ENCODE peak calls at places on chromosomes 6 and 20, in ten cellular contexts. Q is HCT116, P is GM23338, U is GM23248, D is OCI-LY7, J is PC-3, H is hepatocyte, B is MM.1S, T is SK-N-SH, E is PC-9. A is an unnamed sample.

GRCh38 chr20:54058420-54059139 is 11.8 kb downstream of the BCAS1 start:
- DNase-seq in Q (no peak), P (peak; percentile 13), U (no peak), D (peak; percentile 19), J (no peak), H (no peak), B (no peak), T (no peak), E (no peak), A (no peak)

GRCh38 chr20:15012551-15012950 is 675.1 kb upstream of the FLRT3 start:
- DNase-seq in Q (no peak), P (no peak), U (no peak), D (no peak), J (no peak), H (no peak), B (no peak), T (no peak), E (no peak), A (no peak)

GRCh38 chr20:62030834-62031434 is 34.7 kb downstream of the TAF4 start:
- DNase-seq in Q (no peak), P (no peak), U (no peak), D (peak; percentile 88), J (peak; percentile 57), H (no peak), B (peak; percentile 84), T (no peak), E (peak; percentile 40), A (peak; percentile 66)

GRCh38 chr6:9204171-9204570 is 768.8 kb upstream of the SLC35B3 start:
- DNase-seq in Q (peak; percentile 56), P (no peak), U (peak; percentile 45), D (no peak), J (peak; percentile 93), H (no peak), B (no peak), T (no peak), E (peak; percentile 55), A (no peak)

GRCh38 chr6:152129606-152130249 is 322.2 kb downstream of the ESR1 start:
- DNase-seq in Q (no peak), P (peak; percentile 32), U (peak; percentile 54), D (no peak), J (no peak), H (no peak), B (no peak), T (no peak), E (no peak), A (no peak)

GRCh38 chr6:41757931-41758640 is 10.9 kb upstream of the PGC start:
- DNase-seq in Q (no peak), P (no peak), U (no peak), D (no peak), J (no peak), H (no peak), B (no peak), T (no peak), E (peak; percentile 16), A (no peak)

GRCh38 chr6:37168809-37169457 is 1.0 kb upstream of the PIM1 start:
- DNase-seq in Q (no peak), P (peak; percentile 59), U (peak; percentile 90), D (peak; percentile 54), J (peak; percentile 50), H (no peak), B (no peak), T (peak; percentile 63), E (no peak), A (peak; percentile 44)

GRCh38 chr6:16839780-16840179 is 78.5 kb upstream of the ATXN1 start:
- DNase-seq in Q (no peak), P (no peak), U (no peak), D (no peak), J (no peak), H (no peak), B (no peak), T (no peak), E (no peak), A (no peak)

GRCh38 chr20:43915209-43916072 is 789 bp downstream of the TOX2 start:
- DNase-seq in Q (no peak), P (peak; percentile 67), U (peak; percentile 63), D (no peak), J (no peak), H (peak; percentile 26), B (no peak), T (peak; percentile 77), E (no peak), A (no peak)

GRCh38 chr6:27188885-27189418 is 58.5 kb upstream of the PRSS16 start:
- DNase-seq in Q (peak; percentile 64), P (peak; percentile 94), U (peak; percentile 88), D (peak; percentile 74), J (peak; percentile 91), H (peak; percentile 94), B (peak; percentile 84), T (peak; percentile 60), E (peak; percentile 55), A (peak; percentile 92)

GRCh38 chr6:152595507-152595906 is 41.7 kb downstream of the SYNE1 start:
- DNase-seq in Q (no peak), P (peak; percentile 51), U (peak; percentile 28), D (peak; percentile 8), J (peak; percentile 23), H (peak; percentile 21), B (no peak), T (no peak), E (no peak), A (no peak)

GRCh38 chr6:87965806-87966205 is 81.8 kb upstream of the SPACA1 start:
- DNase-seq in Q (no peak), P (no peak), U (no peak), D (peak; percentile 27), J (no peak), H (no peak), B (no peak), T (no peak), E (no peak), A (no peak)

GRCh38 chr20:64160536-64161495 is 3.4 kb upstream of the MYT1 start:
- DNase-seq in Q (no peak), P (no peak), U (no peak), D (no peak), J (no peak), H (no peak), B (no peak), T (no peak), E (no peak), A (no peak)
- H3K4me2 ChIP-seq in Q (no peak overlapping the region), P (peak overlapping the region; percentile 75), U (no peak overlapping the region), D (no peak overlapping the region), J (no peak overlapping the region), H (no peak overlapping the region), B (no peak overlapping the region), T (no peak overlapping the region), E (no peak overlapping the region), A (no peak overlapping the region)

DNA sequence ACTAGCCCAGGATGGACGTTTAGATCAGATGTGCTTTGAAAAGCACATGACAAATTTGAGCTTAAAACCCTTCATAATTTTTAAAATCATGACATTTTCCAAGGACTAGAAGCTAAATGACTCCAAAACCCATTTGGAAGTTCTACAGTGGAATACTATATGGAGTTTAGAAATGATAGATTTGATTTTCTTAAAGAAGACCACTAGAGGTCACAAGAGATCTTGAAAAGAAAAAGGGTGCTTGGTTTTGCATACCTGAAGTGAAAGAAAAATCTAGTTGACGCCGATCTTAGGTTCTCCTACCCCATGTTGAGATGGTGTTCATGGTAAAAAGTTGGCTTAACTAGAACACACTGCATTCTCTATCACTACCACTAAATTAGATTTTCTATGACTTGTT is 31.5 kb downstream of the CFAP61 start:
- DNase-seq in Q (peak; percentile 19), P (peak; percentile 82), U (peak; percentile 55), D (peak; percentile 48), J (peak; percentile 64), H (peak; percentile 54), B (peak; percentile 64), T (peak; percentile 31), E (no peak), A (peak; percentile 75)
- H3K9me2 ChIP-seq in Q (no peaks in the 10 kb centered on the region), P (no peaks in the 10 kb centered on the region), U (no peaks in the 10 kb centered on the region), D (no peaks in the 10 kb centered on the region), J (no peaks in the 10 kb centered on the region), H (no peaks in the 10 kb centered on the region), B (no peaks in the 10 kb centered on the region), T (no peaks in the 10 kb centered on the region), E (no peaks in the 10 kb centered on the region), A (no peaks in the 10 kb centered on the region)

DNA sequence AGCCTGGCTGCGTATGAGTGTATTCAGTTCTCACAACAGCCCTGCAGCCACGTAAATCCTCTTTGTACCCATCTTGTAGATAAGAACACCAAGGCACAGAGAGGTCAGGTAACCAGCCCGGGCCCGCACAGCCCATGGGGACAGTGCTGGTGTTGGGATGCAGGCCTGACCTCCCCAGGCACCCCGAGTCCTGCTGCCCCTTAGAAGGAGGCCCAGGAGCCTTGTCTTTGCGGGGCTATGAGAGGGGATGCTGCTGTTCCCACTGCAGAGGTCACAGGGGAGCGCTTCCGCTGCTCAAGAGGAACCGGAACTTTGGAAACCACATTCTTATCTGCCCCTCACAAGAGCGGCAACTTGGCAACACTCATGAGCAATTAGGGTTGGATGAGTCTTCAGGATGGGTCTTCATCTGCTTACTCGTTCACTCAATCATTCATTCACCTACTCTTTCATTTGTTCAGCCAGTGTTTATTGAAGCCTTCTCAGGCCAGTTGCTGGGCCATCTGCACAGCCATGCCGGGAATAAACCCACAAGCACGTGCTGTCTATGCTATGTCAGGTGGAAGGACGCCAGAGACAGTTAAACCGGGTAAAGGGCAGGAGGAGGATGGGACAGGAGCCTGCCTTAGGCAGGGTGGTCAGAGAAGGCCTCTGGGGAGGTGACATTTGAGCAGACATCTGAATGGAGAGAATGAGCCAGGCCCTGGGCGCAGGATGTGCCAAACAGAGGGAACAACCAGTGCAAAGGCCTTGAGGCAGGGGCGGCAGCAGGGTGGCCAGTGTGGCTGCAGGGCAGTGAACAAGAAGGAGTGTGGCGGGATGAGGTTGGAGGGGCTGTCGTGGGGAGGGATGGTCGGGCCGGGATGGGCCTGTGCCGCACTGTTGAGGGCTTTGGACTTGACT is 60.8 kb downstream of the RBM38 start:
- DNase-seq in Q (no peak), P (no peak), U (no peak), D (peak; percentile 75), J (no peak), H (no peak), B (no peak), T (no peak), E (no peak), A (peak; percentile 71)
- H3K4me2 ChIP-seq in Q (no peak overlapping the region), P (no peak overlapping the region), U (no peak overlapping the region), D (peak overlapping the region; percentile 86), J (no peak overlapping the region), H (no peak overlapping the region), B (no peak overlapping the region), T (no peak overlapping the region), E (no peak overlapping the region), A (peak overlapping the region; percentile 80)

GRCh38 chr6:130643361-130643760 is 183.8 kb upstream of the SMLR1 start:
- DNase-seq in Q (no peak), P (no peak), U (no peak), D (no peak), J (no peak), H (no peak), B (no peak), T (no peak), E (no peak), A (no peak)

GRCh38 chr6:130647221-130647620 is 180.0 kb upstream of the SMLR1 start:
- DNase-seq in Q (no peak), P (no peak), U (no peak), D (no peak), J (no peak), H (no peak), B (no peak), T (no peak), E (no peak), A (no peak)

DNA sequence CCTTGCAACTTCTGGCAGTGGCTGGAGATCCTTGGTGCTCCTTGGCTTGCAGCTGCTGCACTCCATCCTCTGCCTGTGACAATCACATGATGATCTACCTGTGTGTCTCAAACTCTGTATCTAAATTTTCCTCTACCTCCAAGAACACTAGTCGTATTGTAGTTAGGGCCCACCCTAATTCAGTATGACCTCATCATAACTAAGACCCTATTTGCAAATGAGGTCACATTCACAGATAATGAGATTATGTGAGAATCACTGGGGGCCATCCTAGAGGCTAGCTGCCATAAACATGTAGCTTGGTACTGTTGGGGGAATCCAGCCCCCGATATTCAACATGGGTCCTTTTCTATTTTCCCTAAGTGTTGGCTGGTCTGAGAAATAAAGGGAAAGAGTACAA is 183.0 kb upstream of the SMLR1 start:
- DNase-seq in Q (no peak), P (no peak), U (no peak), D (no peak), J (no peak), H (no peak), B (no peak), T (no peak), E (no peak), A (no peak)
- H3K9me2 ChIP-seq in Q (no peaks in the 10 kb centered on the region), P (no peaks in the 10 kb centered on the region), U (no peaks in the 10 kb centered on the region), D (no peaks in the 10 kb centered on the region), J (no peaks in the 10 kb centered on the region), H (no peaks in the 10 kb centered on the region), B (no peaks in the 10 kb centered on the region), T (no peaks in the 10 kb centered on the region), E (no peaks in the 10 kb centered on the region), A (no peaks in the 10 kb centered on the region)